ENCODE peak calls at places on chromosome 22, in seven cellular contexts. One of them, this sample, is unnamed.

GRCh38 chr22:32475428-32476010 is 908 bp downstream of the FBXO7 start:
- DNase-seq in mesenchymal stem cell: no peak
- DNase-seq in body of pancreas: peak; percentile 49
- DNase-seq in tibial nerve: no peak
- DNase-seq in esophagus muscularis mucosa: no peak
- DNase-seq in fibroblast of lung: peak; percentile 51
- DNase-seq in DND-41: peak; percentile 44
- DNase-seq in this sample: no peak

GRCh38 chr22:39419911-39420310 is 20.3 kb downstream of the TAB1 start:
- DNase-seq in fibroblast of lung: no peak
- DNase-seq in esophagus muscularis mucosa: no peak
- DNase-seq in tibial nerve: no peak
- DNase-seq in mesenchymal stem cell: no peak
- DNase-seq in DND-41: no peak
- DNase-seq in body of pancreas: no peak
- DNase-seq in this sample: no peak

GRCh38 chr22:39482768-39483167 is 19.3 kb upstream of the MIEF1 start:
- DNase-seq in fibroblast of lung: no peak
- DNase-seq in mesenchymal stem cell: peak; percentile 27
- DNase-seq in body of pancreas: no peak
- DNase-seq in tibial nerve: no peak
- DNase-seq in esophagus muscularis mucosa: no peak
- DNase-seq in DND-41: no peak
- DNase-seq in this sample: no peak

GRCh38 chr22:29883831-29884139 is 811 bp downstream of the MTMR3 start:
- DNase-seq in mesenchymal stem cell: no peak
- DNase-seq in fibroblast of lung: no peak
- DNase-seq in DND-41: no peak
- DNase-seq in tibial nerve: no peak
- DNase-seq in esophagus muscularis mucosa: no peak
- DNase-seq in body of pancreas: no peak
- DNase-seq in this sample: no peak

GRCh38 chr22:24500251-24500820 is 5.2 kb downstream of the UPB1 start:
- DNase-seq in DND-41: peak; percentile 21
- DNase-seq in fibroblast of lung: no peak
- DNase-seq in mesenchymal stem cell: no peak
- DNase-seq in tibial nerve: no peak
- DNase-seq in esophagus muscularis mucosa: no peak
- DNase-seq in body of pancreas: no peak
- DNase-seq in this sample: no peak

GRCh38 chr22:47775686-47776085 is 1013.2 kb downstream of the TBC1D22A start:
- DNase-seq in DND-41: no peak
- DNase-seq in body of pancreas: no peak
- DNase-seq in esophagus muscularis mucosa: no peak
- DNase-seq in tibial nerve: no peak
- DNase-seq in fibroblast of lung: no peak
- DNase-seq in mesenchymal stem cell: no peak
- DNase-seq in this sample: no peak

GRCh38 chr22:27159016-27159415 is 501.6 kb downstream of the MIAT start:
- DNase-seq in DND-41: no peak
- DNase-seq in esophagus muscularis mucosa: no peak
- DNase-seq in mesenchymal stem cell: no peak
- DNase-seq in body of pancreas: no peak
- DNase-seq in tibial nerve: no peak
- DNase-seq in fibroblast of lung: no peak
- DNase-seq in this sample: no peak

GRCh38 chr22:25475554-25476022 is 88.9 kb upstream of the GRK3 start:
- DNase-seq in DND-41: peak; percentile 20
- DNase-seq in body of pancreas: no peak
- DNase-seq in esophagus muscularis mucosa: no peak
- DNase-seq in tibial nerve: no peak
- DNase-seq in mesenchymal stem cell: peak; percentile 77
- DNase-seq in fibroblast of lung: peak; percentile 69
- DNase-seq in this sample: no peak

GRCh38 chr22:38431266-38432010 is 23.6 kb downstream of the KCNJ4 start:
- DNase-seq in tibial nerve: no peak
- DNase-seq in DND-41: no peak
- DNase-seq in mesenchymal stem cell: no peak
- DNase-seq in body of pancreas: no peak
- DNase-seq in fibroblast of lung: no peak
- DNase-seq in esophagus muscularis mucosa: no peak
- DNase-seq in this sample: no peak

GRCh38 chr22:39901519-39902146 is 749 bp downstream of the GRAP2 start:
- DNase-seq in esophagus muscularis mucosa: no peak
- DNase-seq in tibial nerve: no peak
- DNase-seq in fibroblast of lung: no peak
- DNase-seq in mesenchymal stem cell: no peak
- DNase-seq in body of pancreas: no peak
- DNase-seq in DND-41: no peak
- DNase-seq in this sample: no peak

GRCh38 chr22:39179841-39180335 is 27.4 kb upstream of the CBX7 start:
- DNase-seq in mesenchymal stem cell: no peak
- DNase-seq in body of pancreas: no peak
- DNase-seq in DND-41: no peak
- DNase-seq in fibroblast of lung: no peak
- DNase-seq in tibial nerve: no peak
- DNase-seq in esophagus muscularis mucosa: no peak
- DNase-seq in this sample: no peak

GRCh38 chr22:23215294-23216204 is 35.2 kb downstream of the BCR start:
- DNase-seq in body of pancreas: peak; percentile 64
- DNase-seq in DND-41: no peak
- DNase-seq in esophagus muscularis mucosa: no peak
- DNase-seq in fibroblast of lung: peak; percentile 57
- DNase-seq in mesenchymal stem cell: no peak
- DNase-seq in tibial nerve: no peak
- DNase-seq in this sample: no peak

GRCh38 chr22:47204002-47204979 is 441.8 kb downstream of the TBC1D22A start:
- DNase-seq in mesenchymal stem cell: no peak
- DNase-seq in esophagus muscularis mucosa: peak; percentile 81
- DNase-seq in fibroblast of lung: no peak
- DNase-seq in tibial nerve: no peak
- DNase-seq in DND-41: no peak
- DNase-seq in body of pancreas: no peak
- DNase-seq in this sample: no peak

GRCh38 chr22:24968066-24968561 is 15.6 kb downstream of the KIAA1671 start:
- DNase-seq in DND-41: no peak
- DNase-seq in fibroblast of lung: peak; percentile 51
- DNase-seq in body of pancreas: no peak
- DNase-seq in esophagus muscularis mucosa: no peak
- DNase-seq in tibial nerve: no peak
- DNase-seq in mesenchymal stem cell: no peak
- DNase-seq in this sample: no peak

GRCh38 chr22:46507451-46508390 is 29.7 kb downstream of the CELSR1 start:
- DNase-seq in fibroblast of lung: no peak
- DNase-seq in DND-41: no peak
- DNase-seq in tibial nerve: no peak
- DNase-seq in esophagus muscularis mucosa: no peak
- DNase-seq in mesenchymal stem cell: no peak
- DNase-seq in body of pancreas: no peak
- DNase-seq in this sample: no peak

GRCh38 chr22:23583836-23584235 is 3.7 kb upstream of the IGLL1 start:
- DNase-seq in mesenchymal stem cell: no peak
- DNase-seq in body of pancreas: no peak
- DNase-seq in fibroblast of lung: no peak
- DNase-seq in esophagus muscularis mucosa: no peak
- DNase-seq in DND-41: peak; percentile 89
- DNase-seq in tibial nerve: no peak
- DNase-seq in this sample: no peak

GRCh38 chr22:28142361-28142801 is 223.3 kb upstream of the PITPNB start:
- DNase-seq in fibroblast of lung: peak; percentile 96
- DNase-seq in mesenchymal stem cell: peak; percentile 80
- DNase-seq in esophagus muscularis mucosa: no peak
- DNase-seq in tibial nerve: peak; percentile 48
- DNase-seq in body of pancreas: no peak
- DNase-seq in DND-41: no peak
- DNase-seq in this sample: peak; percentile 75

GRCh38 chr22:26394787-26395186 is 34.3 kb upstream of the ASPHD2 start:
- DNase-seq in mesenchymal stem cell: no peak
- DNase-seq in DND-41: no peak
- DNase-seq in tibial nerve: no peak
- DNase-seq in fibroblast of lung: no peak
- DNase-seq in esophagus muscularis mucosa: no peak
- DNase-seq in body of pancreas: no peak
- DNase-seq in this sample: no peak

GRCh38 chr22:31272522-31273446 is 19.5 kb downstream of the PIK3IP1 start:
- DNase-seq in mesenchymal stem cell: peak; percentile 75
- DNase-seq in fibroblast of lung: peak; percentile 39
- DNase-seq in body of pancreas: peak; percentile 60
- DNase-seq in tibial nerve: peak; percentile 78
- DNase-seq in esophagus muscularis mucosa: no peak
- DNase-seq in DND-41: peak; percentile 49
- DNase-seq in this sample: peak; percentile 32

GRCh38 chr22:29621761-29622526 is 18.5 kb downstream of the NF2 start:
- DNase-seq in body of pancreas: no peak
- DNase-seq in mesenchymal stem cell: peak; percentile 90
- DNase-seq in fibroblast of lung: peak; percentile 98
- DNase-seq in esophagus muscularis mucosa: no peak
- DNase-seq in tibial nerve: no peak
- DNase-seq in DND-41: no peak
- DNase-seq in this sample: peak; percentile 86

GRCh38 chr22:38202437-38203089 is 769 bp downstream of the MAFF start:
- DNase-seq in tibial nerve: peak; percentile 89
- DNase-seq in mesenchymal stem cell: peak; percentile 91
- DNase-seq in body of pancreas: peak; percentile 92
- DNase-seq in DND-41: peak; percentile 43
- DNase-seq in fibroblast of lung: peak; percentile 84
- DNase-seq in esophagus muscularis mucosa: no peak
- DNase-seq in this sample: peak; percentile 71

GRCh38 chr22:29380856-29381255 is 7.5 kb downstream of the AP1B1 start:
- DNase-seq in fibroblast of lung: no peak
- DNase-seq in DND-41: no peak
- DNase-seq in mesenchymal stem cell: no peak
- DNase-seq in tibial nerve: no peak
- DNase-seq in body of pancreas: no peak
- DNase-seq in esophagus muscularis mucosa: no peak
- DNase-seq in this sample: no peak

GRCh38 chr22:47691152-47691895 is 928.9 kb downstream of the TBC1D22A start:
- DNase-seq in DND-41: no peak
- DNase-seq in fibroblast of lung: no peak
- DNase-seq in tibial nerve: no peak
- DNase-seq in esophagus muscularis mucosa: peak; percentile 88
- DNase-seq in mesenchymal stem cell: no peak
- DNase-seq in body of pancreas: no peak
- DNase-seq in this sample: no peak

GRCh38 chr22:29479417-29480261 is at the start of gene NEFH:
- DNase-seq in body of pancreas: no peak
- DNase-seq in DND-41: no peak
- DNase-seq in tibial nerve: no peak
- DNase-seq in mesenchymal stem cell: no peak
- DNase-seq in esophagus muscularis mucosa: no peak
- DNase-seq in fibroblast of lung: no peak
- DNase-seq in this sample: no peak

GRCh38 chr22:25700996-25701815 is 40.8 kb upstream of the MYO18B start:
- DNase-seq in mesenchymal stem cell: no peak
- DNase-seq in fibroblast of lung: peak; percentile 23
- DNase-seq in tibial nerve: peak; percentile 9
- DNase-seq in body of pancreas: peak; percentile 11
- DNase-seq in DND-41: peak; percentile 9
- DNase-seq in esophagus muscularis mucosa: no peak
- DNase-seq in this sample: no peak

DNA sequence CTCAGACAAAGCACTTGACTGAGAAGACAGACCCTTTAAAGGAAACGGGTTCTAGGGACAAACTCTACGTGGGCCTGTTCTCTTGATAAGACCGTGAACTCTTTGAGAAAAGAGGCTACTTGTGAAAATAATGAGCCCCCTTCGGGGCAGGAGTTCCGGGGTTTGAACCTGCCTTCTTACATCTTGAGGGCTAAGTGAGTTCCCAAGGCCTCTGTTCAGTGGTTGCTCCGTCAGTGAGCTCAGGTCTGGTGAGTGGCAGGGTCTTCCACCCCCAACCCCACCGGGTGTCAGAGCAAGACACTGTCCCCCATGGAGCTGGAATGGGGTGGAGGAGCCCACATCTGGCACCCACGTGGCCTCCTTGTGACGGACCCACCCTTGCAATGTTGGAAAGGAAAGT is 6.4 kb upstream of the SAMM50 start:
- DNase-seq in body of pancreas: no peak
- DNase-seq in fibroblast of lung: no peak
- DNase-seq in tibial nerve: no peak
- DNase-seq in esophagus muscularis mucosa: no peak
- DNase-seq in DND-41: no peak
- DNase-seq in mesenchymal stem cell: no peak
- DNase-seq in this sample: no peak
- H3K9me3 ChIP-seq in body of pancreas: no peaks in the 10 kb centered on the region
- H3K9me3 ChIP-seq in fibroblast of lung: no peaks in the 10 kb centered on the region
- H3K9me3 ChIP-seq in tibial nerve: no peaks in the 10 kb centered on the region
- H3K9me3 ChIP-seq in esophagus muscularis mucosa: no peaks in the 10 kb centered on the region
- H3K9me3 ChIP-seq in DND-41: no peaks in the 10 kb centered on the region
- H3K9me3 ChIP-seq in mesenchymal stem cell: no peaks in the 10 kb centered on the region
- H3K9me3 ChIP-seq in this sample: no peaks in the 10 kb centered on the region

GRCh38 chr22:36331306-36331911 is 56.4 kb downstream of the MYH9 start:
- DNase-seq in tibial nerve: peak; percentile 61
- DNase-seq in body of pancreas: peak; percentile 70
- DNase-seq in mesenchymal stem cell: peak; percentile 97
- DNase-seq in esophagus muscularis mucosa: peak; percentile 97
- DNase-seq in fibroblast of lung: peak; percentile 98
- DNase-seq in DND-41: peak; percentile 91
- DNase-seq in this sample: peak; percentile 89
- H3K4me3 ChIP-seq in tibial nerve: no peak overlapping the region
- H3K4me3 ChIP-seq in body of pancreas: no peak overlapping the region
- H3K4me3 ChIP-seq in mesenchymal stem cell: no peak overlapping the region
- H3K4me3 ChIP-seq in esophagus muscularis mucosa: peak overlapping the region; percentile 3
- H3K4me3 ChIP-seq in fibroblast of lung: no peak overlapping the region
- H3K4me3 ChIP-seq in DND-41: no peak overlapping the region
- H3K4me3 ChIP-seq in this sample: no peak overlapping the region

GRCh38 chr22:20436309-20437252 is 1.0 kb downstream of the SCARF2 start:
- DNase-seq in DND-41: no peak
- DNase-seq in mesenchymal stem cell: peak; percentile 59
- DNase-seq in tibial nerve: no peak
- DNase-seq in body of pancreas: no peak
- DNase-seq in fibroblast of lung: peak; percentile 56
- DNase-seq in esophagus muscularis mucosa: no peak
- DNase-seq in this sample: no peak
- H3K27ac ChIP-seq in DND-41: no peak overlapping the region
- H3K27ac ChIP-seq in mesenchymal stem cell: no peak overlapping the region
- H3K27ac ChIP-seq in tibial nerve: peak overlapping the region; percentile 94
- H3K27ac ChIP-seq in body of pancreas: no peak overlapping the region
- H3K27ac ChIP-seq in fibroblast of lung: peak overlapping the region; percentile 83
- H3K27ac ChIP-seq in esophagus muscularis mucosa: peak overlapping the region; percentile 76
- H3K27ac ChIP-seq in this sample: peak overlapping the region; percentile 65

GRCh38 chr22:49033616-49034015 is 794.1 kb downstream of the BRD1 start:
- DNase-seq in body of pancreas: no peak
- DNase-seq in DND-41: no peak
- DNase-seq in mesenchymal stem cell: no peak
- DNase-seq in tibial nerve: no peak
- DNase-seq in fibroblast of lung: no peak
- DNase-seq in esophagus muscularis mucosa: no peak
- DNase-seq in this sample: no peak

GRCh38 chr22:49035818-49036457 is 791.7 kb downstream of the BRD1 start:
- DNase-seq in mesenchymal stem cell: no peak
- DNase-seq in tibial nerve: no peak
- DNase-seq in body of pancreas: no peak
- DNase-seq in DND-41: no peak
- DNase-seq in fibroblast of lung: no peak
- DNase-seq in esophagus muscularis mucosa: no peak
- DNase-seq in this sample: no peak

GRCh38 chr22:49031746-49032330 is 795.8 kb downstream of the BRD1 start:
- DNase-seq in mesenchymal stem cell: no peak
- DNase-seq in DND-41: no peak
- DNase-seq in fibroblast of lung: no peak
- DNase-seq in tibial nerve: no peak
- DNase-seq in body of pancreas: no peak
- DNase-seq in esophagus muscularis mucosa: no peak
- DNase-seq in this sample: no peak

GRCh38 chr22:49034836-49035817 is 792.5 kb downstream of the BRD1 start:
- DNase-seq in body of pancreas: no peak
- DNase-seq in tibial nerve: no peak
- DNase-seq in esophagus muscularis mucosa: no peak
- DNase-seq in DND-41: no peak
- DNase-seq in mesenchymal stem cell: no peak
- DNase-seq in fibroblast of lung: no peak
- DNase-seq in this sample: no peak

GRCh38 chr22:49032821-49033220 is 794.9 kb downstream of the BRD1 start:
- DNase-seq in fibroblast of lung: no peak
- DNase-seq in body of pancreas: no peak
- DNase-seq in esophagus muscularis mucosa: no peak
- DNase-seq in DND-41: no peak
- DNase-seq in mesenchymal stem cell: no peak
- DNase-seq in tibial nerve: no peak
- DNase-seq in this sample: no peak
- H3K9me3 ChIP-seq in fibroblast of lung: no peaks in the 10 kb centered on the region
- H3K9me3 ChIP-seq in body of pancreas: no peaks in the 10 kb centered on the region
- H3K9me3 ChIP-seq in esophagus muscularis mucosa: no peaks in the 10 kb centered on the region
- H3K9me3 ChIP-seq in DND-41: no peaks in the 10 kb centered on the region
- H3K9me3 ChIP-seq in mesenchymal stem cell: no peaks in the 10 kb centered on the region
- H3K9me3 ChIP-seq in tibial nerve: no peaks in the 10 kb centered on the region
- H3K9me3 ChIP-seq in this sample: peaks cover 72% of the 10 kb centered on the region

This sample was measured in AG04450.